ENCODE peak calls at places on chromosomes 6 and 20, in seven cellular contexts. B, I, V, K, Y, P and W are unnamed samples.

GRCh38 chr6:75893058-75893775 is 144.2 kb downstream of the MYO6 start:
- DNase-seq in B (peak), I (peak), V (peak), K (peak), Y (peak), P (no peak), W (peak)

GRCh38 chr6:155126727-155127439 is 131.8 kb downstream of the TIAM2 start:
- DNase-seq in B (peak), I (no peak), V (peak), K (peak), Y (no peak), P (no peak), W (peak)

GRCh38 chr6:63478751-63479150 is 93.5 kb upstream of the LOC128125822 start:
- DNase-seq in B (no peak), I (no peak), V (no peak), K (no peak), Y (no peak), P (no peak), W (no peak)

GRCh38 chr6:52749546-52750152 is 13.6 kb downstream of the GSTA2 start:
- DNase-seq in B (no peak), I (no peak), V (no peak), K (no peak), Y (no peak), P (no peak), W (no peak)

GRCh38 chr6:55886185-55886836 is 10.9 kb upstream of the BMP5 start:
- DNase-seq in B (no peak), I (no peak), V (peak), K (peak), Y (no peak), P (no peak), W (no peak)

GRCh38 chr20:4684837-4685413 is 36.8 kb upstream of the PRND start:
- DNase-seq in B (peak), I (no peak), V (peak), K (peak), Y (no peak), P (no peak), W (peak)

GRCh38 chr20:14234666-14235295 is 102.6 kb downstream of the FLRT3 start:
- DNase-seq in B (peak), I (no peak), V (no peak), K (peak), Y (no peak), P (no peak), W (no peak)

GRCh38 chr6:100774681-100775080 is 106.4 kb downstream of the ASCC3 start:
- DNase-seq in B (no peak), I (no peak), V (no peak), K (peak), Y (no peak), P (no peak), W (no peak)

GRCh38 chr20:59007758-59008511 is 881 bp upstream of the CTSZ start:
- DNase-seq in B (no peak), I (peak), V (no peak), K (no peak), Y (no peak), P (no peak), W (peak)

GRCh38 chr6:5516036-5516435 is 254.7 kb downstream of the FARS2 start:
- DNase-seq in B (no peak), I (no peak), V (no peak), K (no peak), Y (no peak), P (no peak), W (no peak)

GRCh38 chr20:38252292-38253288 is 7.9 kb downstream of the KIAA1755 start:
- DNase-seq in B (no peak), I (no peak), V (no peak), K (peak), Y (no peak), P (no peak), W (no peak)

GRCh38 chr6:81739230-81740195 is 13.0 kb downstream of the TENT5A start:
- DNase-seq in B (no peak), I (no peak), V (no peak), K (no peak), Y (no peak), P (no peak), W (no peak)

GRCh38 chr6:37314803-37315515 is 38.8 kb upstream of the RNF8 start:
- DNase-seq in B (peak), I (no peak), V (peak), K (peak), Y (peak), P (peak), W (peak)

GRCh38 chr6:16285467-16286150 is 47.2 kb downstream of the GMPR start:
- DNase-seq in B (no peak), I (no peak), V (no peak), K (no peak), Y (no peak), P (no peak), W (no peak)

GRCh38 chr6:604579-604978 is 52.3 kb downstream of the HUS1B start:
- DNase-seq in B (no peak), I (no peak), V (no peak), K (no peak), Y (no peak), P (no peak), W (peak)

GRCh38 chr6:91523511-91523910 is 936.6 kb upstream of the MAP3K7 start:
- DNase-seq in B (no peak), I (no peak), V (no peak), K (no peak), Y (no peak), P (no peak), W (no peak)

GRCh38 chr6:40509163-40509562 is 78.0 kb downstream of the LRFN2 start:
- DNase-seq in B (no peak), I (no peak), V (no peak), K (no peak), Y (no peak), P (no peak), W (no peak)

GRCh38 chr6:12927746-12928145 is 211.2 kb downstream of the PHACTR1 start:
- DNase-seq in B (no peak), I (no peak), V (no peak), K (no peak), Y (no peak), P (no peak), W (no peak)

GRCh38 chr6:32885698-32886286 is 31.8 kb downstream of the PSMB9 start:
- DNase-seq in B (peak), I (peak), V (peak), K (peak), Y (peak), P (no peak), W (peak)

GRCh38 chr6:107493158-107494057 is 3.5 kb downstream of the SOBP start:
- DNase-seq in B (no peak), I (no peak), V (peak), K (peak), Y (no peak), P (no peak), W (no peak)

GRCh38 chr6:43827898-43828297 is 57.9 kb downstream of the VEGFA start:
- DNase-seq in B (no peak), I (no peak), V (no peak), K (no peak), Y (no peak), P (no peak), W (no peak)
- TF ChIP-seq RFX5 in B (no peak), I (no peak), V (no peak), K (no peak), Y (no peak), P (no peak), W (no peak)

DNA sequence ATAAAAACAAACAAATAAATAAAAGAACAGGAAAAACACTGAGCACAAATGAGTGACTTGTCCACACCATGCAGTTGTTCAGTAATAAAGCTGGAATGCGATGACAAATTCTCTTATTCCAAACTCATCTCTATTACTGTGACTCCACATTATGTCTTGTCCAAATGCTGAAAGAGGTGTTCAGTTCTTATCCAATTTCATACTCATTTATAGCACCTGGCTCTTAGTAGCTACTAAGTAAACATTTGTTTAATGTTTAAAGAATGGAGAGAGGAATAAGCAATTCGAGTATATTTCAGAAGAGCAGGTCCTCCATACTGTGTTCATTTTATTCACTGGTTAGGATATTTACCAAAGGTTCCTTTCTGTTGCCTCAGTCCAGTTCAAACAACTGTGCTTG is 439.0 kb upstream of the JAG1 start:
- DNase-seq in B (no peak), I (no peak), V (no peak), K (peak), Y (no peak), P (no peak), W (no peak)
- TF ChIP-seq RFX5 in B (no peak), I (no peak), V (no peak), K (no peak), Y (no peak), P (no peak), W (no peak)

GRCh38 chr6:149334201-149334600 is 16.7 kb downstream of the TAB2 start:
- DNase-seq in B (no peak), I (no peak), V (no peak), K (peak), Y (no peak), P (no peak), W (no peak)
- TF ChIP-seq RFX5 in B (no peak), I (no peak), V (no peak), K (no peak), Y (no peak), P (no peak), W (no peak)

GRCh38 chr20:7829031-7829430 is 111.2 kb downstream of the HAO1 start:
- DNase-seq in B (no peak), I (no peak), V (no peak), K (no peak), Y (no peak), P (no peak), W (no peak)

GRCh38 chr20:7822772-7823171 is 117.5 kb downstream of the HAO1 start:
- DNase-seq in B (no peak), I (no peak), V (no peak), K (no peak), Y (no peak), P (no peak), W (no peak)

GRCh38 chr20:7829776-7830175 is 110.5 kb downstream of the HAO1 start:
- DNase-seq in B (no peak), I (no peak), V (no peak), K (no peak), Y (no peak), P (no peak), W (no peak)

GRCh38 chr20:7828437-7828836 is 111.8 kb downstream of the HAO1 start:
- DNase-seq in B (no peak), I (no peak), V (no peak), K (no peak), Y (no peak), P (no peak), W (no peak)
- TF ChIP-seq RFX5 in B (no peak), I (no peak), V (no peak), K (no peak), Y (no peak), P (no peak), W (no peak)

GRCh38 chr6:166307082-166307980 is 861 bp downstream of the PRR18 start:
- DNase-seq in B (no peak), I (no peak), V (no peak), K (no peak), Y (peak), P (no peak), W (no peak)

GRCh38 chr6:166304106-166304505 is 4.1 kb downstream of the PRR18 start:
- DNase-seq in B (no peak), I (no peak), V (no peak), K (no peak), Y (no peak), P (no peak), W (no peak)

GRCh38 chr6:166305562-166306117 is 2.6 kb downstream of the PRR18 start:
- DNase-seq in B (no peak), I (no peak), V (no peak), K (no peak), Y (no peak), P (no peak), W (no peak)

GRCh38 chr6:166307981-166308768 is at the start of gene PRR18:
- DNase-seq in B (no peak), I (peak), V (no peak), K (no peak), Y (peak), P (no peak), W (no peak)

GRCh38 chr6:166306378-166307081 is 1.7 kb downstream of the PRR18 start:
- DNase-seq in B (no peak), I (no peak), V (peak), K (no peak), Y (no peak), P (no peak), W (no peak)
- TF ChIP-seq RFX5 in B (no peak), I (no peak), V (no peak), K (no peak), Y (no peak), P (no peak), W (no peak)

DNA sequence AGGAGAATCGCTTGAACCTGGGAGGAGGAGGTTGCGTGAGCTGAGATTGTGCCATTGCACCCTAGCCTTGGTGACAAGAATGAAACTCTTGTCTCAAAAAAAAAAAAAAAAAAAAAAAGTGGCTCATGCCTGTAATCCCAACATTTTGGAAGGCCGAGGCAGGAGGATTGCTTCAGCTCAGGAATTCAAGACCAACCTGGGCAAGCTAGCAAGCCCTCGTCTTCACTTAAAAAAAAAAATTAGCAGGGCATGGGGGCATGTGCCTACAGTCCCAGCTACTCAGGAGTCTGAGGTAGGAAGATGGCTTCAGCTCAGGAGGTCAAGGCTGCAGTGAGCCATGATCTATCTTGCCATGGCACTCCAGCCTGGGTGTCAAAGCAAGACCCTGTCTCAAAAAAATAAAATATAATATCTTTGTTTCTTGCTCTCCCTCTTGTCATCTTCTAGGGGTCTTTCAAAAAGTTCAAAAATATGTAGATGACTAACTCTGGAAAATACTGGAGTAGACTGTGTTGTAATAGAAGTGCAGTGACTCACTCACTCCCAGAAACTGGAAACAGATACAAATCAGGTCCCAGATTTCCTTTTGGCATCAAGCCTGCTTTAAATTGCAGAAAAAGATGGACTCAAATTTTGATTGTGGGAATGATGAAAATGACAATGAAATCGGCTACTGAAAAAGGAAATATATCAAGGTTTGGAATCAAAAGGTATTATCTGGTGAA is 2.8 kb upstream of the GINM1 start:
- DNase-seq in B (peak), I (no peak), V (no peak), K (peak), Y (no peak), P (no peak), W (no peak)
- TF ChIP-seq RFX5 in B (no peak), I (no peak), V (no peak), K (no peak), Y (no peak), P (no peak), W (no peak)